ENCODE peak calls at places on chromosomes 3 and 15, in six cellular contexts. I is osteoblast; M is GM23248; K is CD8-positive, alpha-beta T cell; T is upper lobe of right lung; U is adipocyte. H is an unnamed sample. For H3K36me3, the result is how much of the 10 kb centered on the place peaks cover.

GRCh38 chr3:126134219-126134975 is 46.0 kb downstream of the ALDH1L1 start:
- DNase-seq in M (peak), T (peak), K (peak), U (peak), I (peak), H (peak)

GRCh38 chr3:62562017-62562416 is 188.7 kb upstream of the FEZF2 start:
- DNase-seq in M (peak), U (peak), I (peak), T (no peak), K (no peak), H (peak)

GRCh38 chr15:74307827-74308642 is 59.4 kb downstream of the CYP11A1 start:
- DNase-seq in I (peak), T (no peak), M (peak), U (peak), K (peak), H (peak)

GRCh38 chr15:65723786-65724354 is 68.2 kb downstream of the DENND4A start:
- DNase-seq in U (no peak), I (no peak), M (no peak), T (no peak), K (no peak), H (no peak)

GRCh38 chr15:99845009-99845408 is 111.8 kb upstream of the LYSMD4 start:
- DNase-seq in T (no peak), U (peak), K (no peak), M (peak), I (no peak), H (no peak)

GRCh38 chr3:13495351-13495813 is 15.3 kb downstream of the HDAC11 start:
- DNase-seq in T (peak), U (no peak), M (no peak), K (no peak), I (no peak), H (no peak)

GRCh38 chr3:169668957-169669681 is 5.6 kb upstream of the MECOM start:
- DNase-seq in T (peak), M (peak), K (no peak), U (peak), I (peak), H (peak)

GRCh38 chr3:171813897-171814460 is 3.7 kb upstream of the PLD1 start:
- DNase-seq in I (no peak), T (no peak), U (no peak), M (peak), K (peak), H (no peak)

GRCh38 chr15:88234711-88235110 is 21.8 kb downstream of the NTRK3 start:
- DNase-seq in K (no peak), I (no peak), T (peak), M (no peak), U (no peak), H (no peak)

GRCh38 chr3:127182848-127183714 is 9.8 kb upstream of the PRR23E start:
- DNase-seq in I (no peak), M (no peak), U (no peak), T (peak), K (no peak), H (peak)

GRCh38 chr3:49108346-49108745 is 3.8 kb upstream of the QARS1 start:
- DNase-seq in I (no peak), T (no peak), M (no peak), U (no peak), K (no peak), H (no peak)
- H3K36me3 ChIP-seq in I (half or more), T (half or more), M (under half), U (half or more), K (under half), H (under half)

GRCh38 chr15:63672369-63672768 is 75.2 kb downstream of the FBXL22 start:
- DNase-seq in K (peak), U (no peak), T (no peak), M (no peak), I (no peak), H (no peak)
- H3K36me3 ChIP-seq in K (under half), U (half or more), T (half or more), M (under half), I (under half), H (under half)

GRCh38 chr15:48447657-48448056 is 116.4 kb downstream of the DUT start:
- DNase-seq in I (no peak), U (peak), T (no peak), M (peak), K (no peak), H (peak)
- H3K36me3 ChIP-seq in I (half or more), U (half or more), T (under half), M (half or more), K (under half), H (under half)

GRCh38 chr3:128618398-128618726 is 32.3 kb downstream of the RPN1 start:
- DNase-seq in M (peak), I (no peak), T (no peak), K (no peak), U (no peak), H (no peak)

GRCh38 chr3:128617270-128617556 is 33.4 kb downstream of the RPN1 start:
- DNase-seq in T (no peak), K (no peak), I (no peak), M (no peak), U (no peak), H (no peak)

GRCh38 chr3:128616516-128617269 is 33.9 kb downstream of the RPN1 start:
- DNase-seq in K (no peak), U (no peak), M (no peak), T (no peak), I (no peak), H (no peak)

GRCh38 chr3:128619146-128619890 is 31.3 kb downstream of the RPN1 start:
- DNase-seq in M (peak), I (peak), U (peak), K (no peak), T (no peak), H (peak)

GRCh38 chr3:128617557-128618397 is 32.8 kb downstream of the RPN1 start:
- DNase-seq in T (peak), U (peak), I (peak), M (peak), K (peak), H (no peak)
- H3K36me3 ChIP-seq in T (under half), U (under half), I (under half), M (under half), K (under half), H (under half)

GRCh38 chr3:110865934-110866333 is 205.7 kb upstream of the NECTIN3 start:
- DNase-seq in K (no peak), M (no peak), I (no peak), U (no peak), T (no peak), H (no peak)

GRCh38 chr3:110868106-110868505 is 203.5 kb upstream of the NECTIN3 start:
- DNase-seq in I (no peak), M (no peak), U (no peak), K (no peak), T (no peak), H (no peak)

GRCh38 chr3:110871869-110872268 is 199.7 kb upstream of the NECTIN3 start:
- DNase-seq in M (no peak), U (no peak), K (no peak), I (no peak), T (no peak), H (no peak)
- H3K36me3 ChIP-seq in M (under half), U (under half), K (under half), I (under half), T (under half), H (under half)

GRCh38 chr3:52132930-52133329 is 21.3 kb downstream of the POC1A start:
- DNase-seq in K (no peak), I (no peak), M (no peak), T (no peak), U (no peak), H (no peak)
- H3K36me3 ChIP-seq in K (under half), I (under half), M (under half), T (under half), U (under half), H (under half)

DNA sequence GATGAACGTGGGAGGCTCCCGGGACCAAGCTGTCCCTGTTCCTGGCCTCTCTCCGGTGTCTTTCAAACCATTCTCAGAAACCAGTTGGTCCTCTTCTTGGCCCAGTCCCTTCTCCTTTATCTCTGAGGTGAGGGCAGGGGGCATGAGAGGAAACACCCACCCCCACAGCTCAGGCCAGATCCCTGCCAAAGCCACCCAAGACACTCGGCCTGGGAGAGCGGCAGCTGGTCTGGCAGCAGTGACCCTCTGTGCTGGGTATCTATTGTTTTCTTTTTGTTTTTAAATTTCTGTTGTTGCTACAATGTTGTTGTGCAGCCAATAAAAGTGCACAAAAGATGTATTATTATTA is 27.3 kb downstream of the ACSBG1 start:
- DNase-seq in M (no peak), U (no peak), I (no peak), T (no peak), K (no peak), H (no peak)
- H3K36me3 ChIP-seq in M (under half), U (under half), I (under half), T (under half), K (under half), H (under half)

DNA sequence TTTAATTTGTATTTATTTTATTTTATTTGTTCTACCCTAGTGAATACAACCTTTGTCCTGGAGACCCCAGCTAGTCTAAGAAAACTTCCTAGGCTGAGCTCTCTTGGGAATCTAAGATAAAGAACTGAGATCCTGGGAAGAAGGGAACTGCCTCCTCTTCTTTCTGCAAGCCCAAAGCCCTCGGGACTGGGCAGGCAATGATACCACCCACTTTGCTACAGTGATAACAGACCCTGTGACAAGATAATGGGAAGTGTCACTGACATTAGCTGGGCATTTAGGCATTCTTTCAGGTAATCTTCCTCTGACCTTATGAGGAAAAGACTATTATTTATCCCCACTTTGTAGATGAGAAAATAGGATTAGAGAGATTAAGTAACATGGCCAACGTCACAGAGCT is 15.1 kb downstream of the TYRO3 start:
- DNase-seq in T (no peak), K (no peak), I (no peak), U (no peak), M (no peak), H (no peak)
- H3K36me3 ChIP-seq in T (under half), K (under half), I (under half), U (under half), M (under half), H (under half)

GRCh38 chr15:92121047-92121446 is 267.5 kb downstream of the SLCO3A1 start:
- DNase-seq in M (no peak), T (no peak), K (no peak), I (no peak), U (no peak), H (no peak)

GRCh38 chr15:92122259-92122658 is 268.8 kb downstream of the SLCO3A1 start:
- DNase-seq in I (no peak), K (no peak), M (no peak), U (no peak), T (no peak), H (no peak)

GRCh38 chr15:92124669-92125068 is 269.0 kb upstream of the ST8SIA2 start:
- DNase-seq in M (no peak), K (no peak), U (no peak), T (no peak), I (no peak), H (no peak)

GRCh38 chr15:92120082-92120481 is 266.6 kb downstream of the SLCO3A1 start:
- DNase-seq in I (no peak), M (peak), U (peak), K (no peak), T (no peak), H (no peak)

GRCh38 chr15:92123848-92124631 is 269.6 kb upstream of the ST8SIA2 start:
- DNase-seq in U (no peak), I (no peak), K (no peak), T (no peak), M (no peak), H (no peak)
- H3K36me3 ChIP-seq in U (under half), I (under half), K (under half), T (half or more), M (under half), H (under half)

GRCh38 chr3:183794452-183794851 is 30.9 kb downstream of the MAP6D1 start:
- DNase-seq in U (no peak), M (no peak), K (no peak), I (no peak), T (no peak), H (no peak)

GRCh38 chr3:183802989-183803388 is 22.4 kb downstream of the MAP6D1 start:
- DNase-seq in I (no peak), M (no peak), U (no peak), K (no peak), T (no peak), H (no peak)

GRCh38 chr3:183800221-183800863 is 25.0 kb downstream of the MAP6D1 start:
- DNase-seq in U (no peak), I (no peak), K (no peak), T (no peak), M (no peak), H (no peak)

DNA sequence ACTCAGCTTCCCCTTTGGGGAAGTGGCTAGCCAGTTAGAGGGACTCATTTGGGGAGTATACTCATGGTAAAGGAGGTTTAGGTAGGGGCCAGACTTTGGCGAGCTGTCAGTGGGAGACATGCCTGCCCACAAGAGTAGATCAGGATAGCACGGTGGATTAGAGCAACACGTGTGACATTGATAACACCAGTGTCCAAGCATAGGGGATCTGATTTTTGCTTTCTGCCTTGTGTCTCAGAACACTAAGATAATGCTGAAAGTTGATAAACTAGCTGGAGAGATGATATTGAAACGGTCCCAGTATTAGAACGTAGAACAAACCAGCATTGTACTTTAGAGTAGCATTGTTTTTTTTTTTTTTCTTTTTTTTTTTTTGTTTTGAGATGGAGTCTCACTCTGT is 25.9 kb downstream of the MAP6D1 start:
- DNase-seq in K (no peak), M (no peak), T (no peak), I (no peak), U (no peak), H (no peak)
- H3K36me3 ChIP-seq in K (under half), M (half or more), T (half or more), I (half or more), U (half or more), H (under half)

H was measured in PC-3.